ENCODE peak calls at places on chromosomes 11 and 22, in four cellular contexts. U is IMR-90, M is upper lobe of left lung, L is HCT116. P is an unnamed sample.
A peak's percentile ranks its signal among the peaks of the same experiment; 100 is the strongest.

GRCh38 chr22:44338906-44339305 is 26.2 kb upstream of the SHISAL1 start:
- DNase-seq in U (no peak), M (no peak), L (no peak), P (no peak)

GRCh38 chr11:103737791-103738190 is 298.6 kb upstream of the DDI1 start:
- DNase-seq in U (no peak), M (no peak), L (no peak), P (no peak)

GRCh38 chr22:23168381-23169031 is 11.8 kb upstream of the BCR start:
- DNase-seq in U (no peak), M (no peak), L (no peak), P (no peak)

GRCh38 chr22:44210721-44211120 is 30.0 kb downstream of the PARVG start:
- DNase-seq in U (peak; percentile 54), M (peak; percentile 25), L (no peak), P (no peak)

GRCh38 chr22:17243524-17243923 is 24.3 kb upstream of the ADA2 start:
- DNase-seq in U (no peak), M (peak; percentile 47), L (no peak), P (no peak)

GRCh38 chr11:59173080-59173963 is 1.4 kb downstream of the DTX4 start:
- DNase-seq in U (peak; percentile 30), M (peak; percentile 58), L (no peak), P (no peak)

GRCh38 chr22:36455571-36456458 is 25.6 kb downstream of the TXN2 start:
- DNase-seq in U (no peak), M (peak; percentile 35), L (no peak), P (no peak)

GRCh38 chr22:46053563-46054090 is 76.7 kb upstream of the WNT7B start:
- DNase-seq in U (peak; percentile 38), M (peak; percentile 84), L (no peak), P (peak; percentile 89)

GRCh38 chr11:88583232-88583631 is 245.7 kb upstream of the CTSC start:
- DNase-seq in U (no peak), M (no peak), L (no peak), P (no peak)

GRCh38 chr11:70048279-70049024 is 29.7 kb upstream of the ANO1 start:
- DNase-seq in U (no peak), M (no peak), L (peak; percentile 55), P (no peak)

GRCh38 chr22:23781533-23781932 is 5.2 kb upstream of the SMARCB1 start:
- DNase-seq in U (peak; percentile 65), M (no peak), L (no peak), P (no peak)

GRCh38 chr22:43945632-43946390 is 9.4 kb upstream of the SAMM50 start:
- DNase-seq in U (peak; percentile 59), M (peak; percentile 50), L (peak; percentile 41), P (no peak)

GRCh38 chr22:24434472-24435322 is 7.3 kb downstream of the ADORA2A start:
- DNase-seq in U (no peak), M (peak; percentile 56), L (no peak), P (peak; percentile 8)

GRCh38 chr11:12198261-12198925 is 88.0 kb downstream of the MICAL2 start:
- DNase-seq in U (no peak), M (no peak), L (no peak), P (peak; percentile 61)
- H3K4me1 ChIP-seq in U (peaks cover 40% of the 10 kb centered on the region), M (peaks cover 31% of the 10 kb centered on the region), L (no peaks in the 10 kb centered on the region), P (peaks cover 41% of the 10 kb centered on the region)

GRCh38 chr11:33064033-33064825 is 24.9 kb downstream of the TCP11L1 start:
- DNase-seq in U (no peak), M (no peak), L (no peak), P (no peak)

GRCh38 chr11:33059331-33060007 is 20.1 kb downstream of the TCP11L1 start:
- DNase-seq in U (no peak), M (no peak), L (no peak), P (no peak)

GRCh38 chr11:33063326-33063775 is 24.0 kb downstream of the TCP11L1 start:
- DNase-seq in U (peak; percentile 77), M (no peak), L (no peak), P (no peak)

GRCh38 chr11:33060271-33060670 is 20.9 kb downstream of the TCP11L1 start:
- DNase-seq in U (no peak), M (no peak), L (no peak), P (no peak)

GRCh38 chr11:33062137-33062536 is 22.8 kb downstream of the TCP11L1 start:
- DNase-seq in U (no peak), M (no peak), L (no peak), P (no peak)
- H3K4me1 ChIP-seq in U (peaks cover 7% of the 10 kb centered on the region), M (no peaks in the 10 kb centered on the region), L (peaks cover 32% of the 10 kb centered on the region), P (no peaks in the 10 kb centered on the region)

GRCh38 chr11:64865286-64866172 is 12.9 kb downstream of the EHD1 start:
- DNase-seq in U (peak; percentile 92), M (no peak), L (no peak), P (no peak)

GRCh38 chr11:64864473-64865285 is 13.7 kb downstream of the EHD1 start:
- DNase-seq in U (peak; percentile 97), M (peak; percentile 61), L (no peak), P (peak; percentile 87)

GRCh38 chr11:64864135-64864472 is 14.3 kb downstream of the EHD1 start:
- DNase-seq in U (no peak), M (no peak), L (no peak), P (no peak)

GRCh38 chr11:64867748-64868462 is 10.5 kb downstream of the EHD1 start:
- DNase-seq in U (no peak), M (no peak), L (no peak), P (no peak)

DNA sequence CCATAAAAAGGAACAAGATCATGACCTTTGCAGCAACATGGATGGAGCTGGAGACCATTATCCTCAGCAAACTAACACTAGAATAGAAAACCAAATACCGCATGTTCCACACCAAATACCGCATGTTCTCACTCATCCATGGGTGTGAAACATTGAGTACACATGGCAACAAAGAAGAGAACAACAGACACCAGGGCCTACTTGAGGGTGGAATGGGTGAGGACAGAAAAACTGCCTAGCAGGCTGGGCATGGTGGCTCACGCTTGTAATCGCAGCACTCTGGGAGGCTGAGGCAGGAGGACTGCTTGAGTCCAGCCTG is 12.3 kb downstream of the EHD1 start:
- DNase-seq in U (no peak), M (no peak), L (no peak), P (no peak)
- H3K4me1 ChIP-seq in U (peaks cover 60% of the 10 kb centered on the region), M (peaks cover 94% of the 10 kb centered on the region), L (peaks cover 91% of the 10 kb centered on the region), P (peaks cover 89% of the 10 kb centered on the region)

DNA sequence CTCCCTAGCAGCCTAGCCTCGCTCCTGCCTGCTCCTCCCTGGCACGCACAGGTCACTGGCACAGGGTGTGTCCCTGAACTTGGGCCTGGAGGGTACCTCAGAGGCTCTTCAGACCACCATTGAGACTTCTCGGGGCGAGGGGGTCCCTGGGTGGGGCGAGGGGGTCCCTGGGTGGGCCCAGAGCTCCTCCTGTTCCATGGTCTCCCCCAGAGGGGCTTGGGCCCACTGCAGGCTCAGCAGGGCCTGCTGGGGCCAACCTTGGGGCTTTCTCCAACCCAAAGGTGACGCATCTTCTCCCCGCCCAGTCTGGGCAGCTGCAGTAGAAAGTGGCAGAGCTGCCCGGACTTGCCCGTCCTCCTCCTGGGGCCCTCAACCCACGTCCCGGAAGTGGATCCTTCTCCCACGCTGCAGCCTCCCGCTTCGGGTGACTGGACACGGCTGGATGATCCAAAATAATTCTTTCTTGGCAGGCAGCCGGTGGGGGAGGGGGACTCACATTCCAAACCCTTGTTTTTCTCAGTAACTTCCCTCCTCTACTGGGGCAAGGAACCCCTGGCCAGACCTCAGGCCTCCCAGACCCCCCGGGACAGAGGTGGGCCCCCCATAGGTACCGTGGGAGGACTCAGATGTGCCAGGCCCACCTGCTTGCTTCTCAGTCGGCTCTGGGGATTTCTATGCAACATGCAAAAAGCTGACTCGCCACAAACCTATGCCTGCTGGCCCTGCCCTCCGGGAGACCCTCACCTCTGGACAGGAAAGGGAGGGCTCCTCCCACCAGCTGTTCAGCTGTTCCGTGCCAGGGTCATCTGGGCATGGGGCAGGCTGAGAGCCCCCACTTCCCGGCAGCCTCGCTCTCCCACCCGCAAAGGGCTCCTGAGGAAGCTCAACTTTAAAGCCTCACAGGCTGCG is 1.5 kb downstream of the PLXNB2 start:
- DNase-seq in U (peak; percentile 95), M (peak; percentile 92), L (peak; percentile 66), P (peak; percentile 72)
- H3K4me1 ChIP-seq in U (peaks cover 59% of the 10 kb centered on the region), M (peaks cover 80% of the 10 kb centered on the region), L (peaks cover 69% of the 10 kb centered on the region), P (peaks cover 57% of the 10 kb centered on the region)

GRCh38 chr11:67409261-67409666 is 5.4 kb downstream of the TBC1D10C start:
- DNase-seq in U (no peak), M (no peak), L (no peak), P (no peak)

GRCh38 chr11:67411785-67412152 is 3.7 kb upstream of the CARNS1 start:
- DNase-seq in U (no peak), M (no peak), L (no peak), P (no peak)

GRCh38 chr11:67409781-67410368 is 5.6 kb upstream of the CARNS1 start:
- DNase-seq in U (no peak), M (peak; percentile 70), L (peak; percentile 33), P (no peak)

GRCh38 chr11:67410984-67411784 is 4.3 kb upstream of the CARNS1 start:
- DNase-seq in U (no peak), M (no peak), L (no peak), P (no peak)

DNA sequence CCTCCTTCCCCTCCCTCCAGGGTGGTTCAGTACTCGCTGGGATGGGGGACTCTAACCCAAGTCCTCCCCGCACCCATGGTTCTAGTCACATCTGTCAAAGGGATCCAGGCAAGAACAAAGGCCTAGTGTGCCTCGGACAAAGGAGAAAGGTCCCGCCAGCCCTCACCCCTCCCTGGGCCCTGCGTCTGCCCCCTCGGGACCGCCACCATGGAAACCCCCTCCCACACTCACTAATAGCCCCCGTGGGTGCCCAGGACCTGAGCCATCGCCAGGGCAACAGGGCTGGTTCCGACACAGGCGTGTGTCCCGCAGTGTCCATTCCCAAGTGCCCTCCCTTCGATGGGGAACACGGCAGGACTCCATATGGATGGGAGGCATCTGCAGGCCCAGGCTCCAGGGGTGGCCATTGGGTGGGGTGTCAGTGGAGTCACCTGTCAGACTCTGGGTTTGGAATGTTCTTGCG is 5.1 kb upstream of the CARNS1 start:
- DNase-seq in U (no peak), M (no peak), L (no peak), P (no peak)
- H3K4me1 ChIP-seq in U (no peaks in the 10 kb centered on the region), M (peaks cover 26% of the 10 kb centered on the region), L (peaks cover 14% of the 10 kb centered on the region), P (peaks cover 3% of the 10 kb centered on the region)